ENCODE peak calls at places on chromosomes 2 and 18, in ten cellular contexts. O is tibial nerve, R is body of pancreas, I is adrenal gland, Z is HCT116, P is IMR-90, B is ovary, T is breast epithelium, J is NB4, C is A549. W is an unnamed sample.

GRCh38 chr2:96957299-96957698 is 29.1 kb downstream of the FAM178B start:
- DNase-seq in O (no peak), R (no peak), I (no peak), Z (no peak), P (no peak), B (no peak), T (no peak), J (no peak), C (no peak), W (no peak)

GRCh38 chr2:172986040-172986439 is 89.6 kb upstream of the MAP3K20 start:
- DNase-seq in O (no peak), R (no peak), I (no peak), Z (no peak), P (peak; percentile 10), B (no peak), T (no peak), J (no peak), C (no peak), W (no peak)

GRCh38 chr18:34911081-34911480 is 130.1 kb upstream of the MAPRE2 start:
- DNase-seq in O (no peak), R (no peak), I (no peak), Z (no peak), P (no peak), B (no peak), T (no peak), J (no peak), C (no peak), W (no peak)

GRCh38 chr2:136031716-136032115 is 46.3 kb upstream of the DARS1 start:
- DNase-seq in O (no peak), R (no peak), I (no peak), Z (no peak), P (no peak), B (no peak), T (no peak), J (no peak), C (no peak), W (no peak)

GRCh38 chr2:219245148-219245898 is at the start of the genes GLB1L and STK16:
- DNase-seq in O (peak; percentile 90), R (peak; percentile 95), I (peak; percentile 92), Z (peak; percentile 83), P (peak; percentile 92), B (peak; percentile 96), T (peak; percentile 90), J (peak; percentile 95), C (peak; percentile 94), W (peak; percentile 99)

GRCh38 chr18:49723648-49724180 is 89.6 kb downstream of the ACAA2 start:
- DNase-seq in O (no peak), R (no peak), I (no peak), Z (peak; percentile 79), P (peak; percentile 51), B (no peak), T (no peak), J (peak; percentile 8), C (peak; percentile 31), W (no peak)

GRCh38 chr2:200226652-200227426 is 79.7 kb upstream of the SPATS2L start:
- DNase-seq in O (no peak), R (peak; percentile 12), I (peak; percentile 27), Z (no peak), P (no peak), B (no peak), T (no peak), J (no peak), C (no peak), W (no peak)

GRCh38 chr2:63827749-63828148 is 13.9 kb upstream of the UGP2 start:
- DNase-seq in O (no peak), R (no peak), I (peak; percentile 23), Z (peak; percentile 32), P (peak; percentile 88), B (no peak), T (peak; percentile 29), J (no peak), C (peak; percentile 32), W (no peak)

DNA sequence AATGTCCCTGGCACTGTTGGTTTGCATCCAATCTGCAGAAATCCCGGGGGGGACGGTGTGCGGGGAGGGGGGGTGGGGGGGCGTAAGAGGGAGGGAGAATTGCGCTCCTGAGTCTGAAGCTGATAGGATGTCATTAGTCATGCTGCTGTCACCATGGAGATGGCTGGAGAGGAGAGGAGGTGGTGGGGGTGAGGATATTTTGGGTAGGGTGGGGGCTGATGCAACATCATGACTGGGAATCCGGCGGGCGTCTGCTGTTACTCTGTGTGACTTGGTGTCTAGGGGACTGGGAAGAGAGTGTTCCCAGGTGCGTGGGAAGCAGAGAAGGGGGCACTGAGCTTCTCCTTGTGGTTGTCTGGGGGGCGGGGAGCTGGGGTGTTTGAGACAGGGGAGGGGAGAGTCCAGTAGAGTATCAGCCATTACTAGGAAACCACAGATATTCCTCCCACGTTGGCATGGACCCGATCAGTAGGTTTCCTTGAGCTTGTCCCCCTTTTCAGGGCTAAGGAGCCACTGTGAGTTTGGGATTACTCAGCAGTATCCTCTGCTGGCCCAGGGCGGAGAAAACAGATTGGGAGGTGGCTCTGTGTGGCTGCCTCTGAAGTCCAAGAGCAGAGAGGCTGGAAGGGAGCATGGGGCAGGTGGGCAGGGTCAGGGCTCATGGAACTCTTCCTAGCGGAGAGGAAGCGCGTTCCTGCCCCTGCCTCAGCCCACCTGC is 18.9 kb downstream of the TET3 start:
- DNase-seq in O (no peak), R (no peak), I (no peak), Z (no peak), P (peak; percentile 82), B (peak; percentile 76), T (no peak), J (no peak), C (no peak), W (no peak)
- H3K4me3 ChIP-seq in O (no peak overlapping the region), R (no peak overlapping the region), I (no peak overlapping the region), Z (no peak overlapping the region), P (peak overlapping the region; percentile 82), B (peak overlapping the region; percentile 66), T (peak overlapping the region; percentile 62), J (no peak overlapping the region), C (no peak overlapping the region), W (no peak overlapping the region)

DNA sequence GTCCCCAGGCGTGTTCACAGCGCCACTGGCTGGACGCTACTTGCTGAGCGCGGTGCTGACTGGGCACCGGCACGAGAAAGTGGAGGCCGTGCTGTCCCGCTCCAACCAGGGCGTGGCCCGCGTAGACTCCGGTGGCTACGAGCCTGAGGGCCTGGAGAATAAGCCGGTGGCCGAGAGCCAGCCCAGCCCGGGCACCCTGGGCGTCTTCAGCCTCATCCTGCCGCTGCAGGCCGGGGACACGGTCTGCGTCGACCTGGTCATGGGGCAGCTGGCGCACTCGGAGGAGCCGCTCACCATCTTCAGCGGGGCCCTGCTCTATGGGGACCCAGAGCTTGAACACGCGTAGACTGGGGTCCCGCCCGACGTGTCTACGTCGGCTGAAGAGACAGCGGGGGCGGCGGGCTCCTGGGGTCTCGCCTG is 892 bp upstream of the KHK start:
- DNase-seq in O (peak; percentile 64), R (peak; percentile 81), I (peak; percentile 78), Z (no peak), P (peak; percentile 45), B (peak; percentile 78), T (peak; percentile 47), J (peak; percentile 76), C (peak; percentile 85), W (peak; percentile 69)
- TF ChIP-seq CTCF in O (peak; percentile 40), R (no peak), I (peak; percentile 46), Z (peak; percentile 51), P (peak; percentile 40), B (peak; percentile 41), T (no peak), J (peak; percentile 41), C (peak; percentile 69), W (no peak)

GRCh38 chr18:58657494-58657893 is 13.8 kb upstream of the MALT1 start:
- DNase-seq in O (no peak), R (no peak), I (no peak), Z (no peak), P (no peak), B (no peak), T (no peak), J (no peak), C (no peak), W (no peak)

GRCh38 chr18:58660915-58661314 is 10.3 kb upstream of the MALT1 start:
- DNase-seq in O (no peak), R (no peak), I (no peak), Z (no peak), P (no peak), B (no peak), T (no peak), J (no peak), C (no peak), W (no peak)

GRCh38 chr18:58661423-58661822 is 9.8 kb upstream of the MALT1 start:
- DNase-seq in O (no peak), R (no peak), I (no peak), Z (no peak), P (peak; percentile 38), B (no peak), T (no peak), J (no peak), C (no peak), W (no peak)

GRCh38 chr18:58662118-58662517 is 9.1 kb upstream of the MALT1 start:
- DNase-seq in O (no peak), R (no peak), I (no peak), Z (no peak), P (no peak), B (no peak), T (no peak), J (no peak), C (no peak), W (no peak)

DNA sequence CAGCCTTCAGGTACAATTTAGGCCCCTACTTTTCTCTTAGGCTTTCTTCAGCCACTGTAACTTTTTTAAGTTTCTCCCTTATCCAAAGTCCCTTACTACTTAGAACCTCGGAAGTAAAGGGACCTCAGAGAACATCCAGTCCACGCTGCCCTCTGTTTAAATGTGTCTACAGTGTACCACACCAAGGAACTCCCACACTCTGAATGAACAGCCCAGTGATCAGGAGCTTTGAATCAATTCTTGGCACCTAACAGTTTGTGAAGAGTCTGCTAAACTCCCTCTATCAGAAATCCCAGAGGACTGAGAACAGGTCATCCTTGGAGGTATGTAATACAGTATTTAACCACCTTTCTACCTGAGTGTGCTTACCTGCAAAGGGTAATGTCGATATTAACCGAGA is 11.6 kb upstream of the MALT1 start:
- DNase-seq in O (no peak), R (no peak), I (no peak), Z (no peak), P (no peak), B (no peak), T (no peak), J (no peak), C (no peak), W (no peak)
- TF ChIP-seq POLR2A in O (no peak), R (no peak), I (no peak), Z (no peak), P (no peak), B (no peak), T (no peak), J (no peak), C (no peak), W (no peak)

GRCh38 chr2:171248205-171248662 is 87.5 kb upstream of the TLK1 start:
- DNase-seq in O (no peak), R (no peak), I (no peak), Z (no peak), P (no peak), B (no peak), T (no peak), J (peak; percentile 64), C (no peak), W (no peak)

GRCh38 chr2:171244466-171244969 is 83.8 kb upstream of the TLK1 start:
- DNase-seq in O (no peak), R (no peak), I (no peak), Z (no peak), P (peak; percentile 87), B (no peak), T (no peak), J (no peak), C (peak; percentile 77), W (no peak)

GRCh38 chr2:171247741-171248140 is 87.0 kb upstream of the TLK1 start:
- DNase-seq in O (no peak), R (no peak), I (no peak), Z (no peak), P (no peak), B (no peak), T (no peak), J (no peak), C (no peak), W (no peak)

GRCh38 chr2:171241771-171242170 is 81.1 kb upstream of the TLK1 start:
- DNase-seq in O (no peak), R (no peak), I (no peak), Z (no peak), P (no peak), B (no peak), T (no peak), J (no peak), C (no peak), W (no peak)

GRCh38 chr2:171244970-171245782 is 84.5 kb upstream of the TLK1 start:
- DNase-seq in O (no peak), R (no peak), I (no peak), Z (no peak), P (peak; percentile 44), B (no peak), T (no peak), J (peak; percentile 32), C (peak; percentile 52), W (no peak)
- H3K4me3 ChIP-seq in O (no peak overlapping the region), R (no peak overlapping the region), I (no peak overlapping the region), Z (no peak overlapping the region), P (no peak overlapping the region), B (no peak overlapping the region), T (no peak overlapping the region), J (no peak overlapping the region), C (no peak overlapping the region), W (no peak overlapping the region)